ENCODE peak calls at places on chromosome 6, in ten cellular contexts. Q, M, Z, S, E, A, P, H, I and F are unnamed samples.
A peak's percentile ranks its signal among the peaks of the same experiment; 100 is the strongest.

GRCh38 chr6:163965426-163966348 is 551.2 kb downstream of the QKI start:
- DNase-seq in H (no peak), S (no peak), Q (no peak), A (peak; percentile 41), I (no peak), P (peak; percentile 67), M (no peak), E (peak; percentile 27), Z (no peak), F (no peak)

GRCh38 chr6:144834426-144835038 is 549.4 kb downstream of the UTRN start:
- DNase-seq in M (no peak), Z (no peak), I (no peak), A (no peak), Q (no peak), H (no peak), S (no peak), P (no peak), E (no peak), F (no peak)

GRCh38 chr6:8570241-8570924 is 135.0 kb upstream of the SLC35B3 start:
- DNase-seq in S (no peak), H (no peak), A (no peak), P (no peak), M (no peak), Q (no peak), Z (no peak), I (no peak), E (no peak), F (no peak)

GRCh38 chr6:158744986-158745430 is 74.2 kb downstream of the EZR start:
- DNase-seq in S (no peak), M (no peak), I (no peak), A (no peak), Q (no peak), H (no peak), Z (no peak), P (no peak), E (no peak), F (no peak)

GRCh38 chr6:152091851-152092341 is 284.4 kb downstream of the ESR1 start:
- DNase-seq in M (peak; percentile 38), A (no peak), P (no peak), H (no peak), S (peak; percentile 67), E (no peak), Q (peak; percentile 88), I (no peak), Z (no peak), F (no peak)

GRCh38 chr6:32087574-32088486 is 21.3 kb downstream of the TNXB start:
- DNase-seq in A (peak; percentile 85), I (peak; percentile 85), Q (no peak), M (peak; percentile 46), Z (peak; percentile 92), P (peak; percentile 96), H (peak; percentile 90), E (peak; percentile 88), S (peak; percentile 72), F (peak; percentile 88)

GRCh38 chr6:130524552-130524951 is 158.7 kb downstream of the TMEM200A start:
- DNase-seq in E (no peak), I (no peak), Q (no peak), S (no peak), M (no peak), H (no peak), Z (no peak), P (no peak), A (no peak), F (no peak)

GRCh38 chr6:113383701-113384100 is 473.4 kb upstream of the MARCKS start:
- DNase-seq in A (no peak), I (no peak), E (no peak), S (no peak), P (no peak), H (no peak), M (peak; percentile 69), Q (no peak), Z (no peak), F (no peak)

GRCh38 chr6:118745156-118745555 is 93.8 kb upstream of the CEP85L start:
- DNase-seq in Z (no peak), A (no peak), H (no peak), I (no peak), P (no peak), E (no peak), Q (no peak), M (no peak), S (no peak), F (no peak)

GRCh38 chr6:101779051-101779844 is 385.7 kb downstream of the GRIK2 start:
- DNase-seq in E (no peak), Q (peak; percentile 63), P (no peak), H (no peak), A (no peak), Z (no peak), S (peak; percentile 40), M (peak; percentile 52), I (no peak), F (no peak)

DNA sequence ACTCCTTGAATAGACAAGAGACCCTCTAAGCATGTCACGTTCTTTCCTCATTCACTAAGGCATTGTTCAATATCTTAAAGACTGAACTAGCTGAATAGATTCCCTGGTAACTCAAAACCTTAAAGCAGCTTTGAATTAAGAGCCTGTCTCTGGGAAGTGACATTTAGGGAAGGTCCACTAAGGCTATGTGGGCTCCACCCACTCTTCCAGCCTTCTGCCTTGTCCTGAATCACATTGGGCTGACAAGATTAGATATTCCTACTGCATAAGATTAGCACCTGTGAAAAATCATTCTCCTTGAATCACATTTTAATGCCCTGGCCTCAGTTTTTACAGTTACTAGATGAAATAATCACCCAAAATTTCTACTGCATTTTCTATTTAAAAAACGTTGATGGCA is 36.3 kb downstream of the CLIC5 start:
- DNase-seq in E (no peak), A (no peak), Z (no peak), H (no peak), Q (no peak), M (no peak), S (no peak), I (no peak), P (no peak), F (no peak)
- H3K4me1 ChIP-seq in E (peaks cover 26% of the 10 kb centered on the region), A (peaks cover 85% of the 10 kb centered on the region), Z (no peaks in the 10 kb centered on the region), H (peaks cover 22% of the 10 kb centered on the region), Q (no peaks in the 10 kb centered on the region), M (no peaks in the 10 kb centered on the region), S (no peaks in the 10 kb centered on the region), I (no peaks in the 10 kb centered on the region), P (peaks cover 4% of the 10 kb centered on the region), F (peaks cover 43% of the 10 kb centered on the region)

GRCh38 chr6:80872951-80873308 is 766.5 kb downstream of the BCKDHB start:
- DNase-seq in M (no peak), Q (no peak), S (no peak), A (no peak), E (no peak), I (no peak), H (no peak), P (no peak), Z (no peak), F (no peak)
- H3K9me3 ChIP-seq in M (no peaks in the 10 kb centered on the region), Q (no peaks in the 10 kb centered on the region), S (no peaks in the 10 kb centered on the region), A (peaks cover 14% of the 10 kb centered on the region), E (peaks cover 6% of the 10 kb centered on the region), I (no peaks in the 10 kb centered on the region), H (peaks cover 10% of the 10 kb centered on the region), P (no peaks in the 10 kb centered on the region), Z (no peaks in the 10 kb centered on the region), F (no peaks in the 10 kb centered on the region)

GRCh38 chr6:48626421-48626820 is 515.4 kb upstream of the PTCHD4 start:
- DNase-seq in S (no peak), M (no peak), H (no peak), I (no peak), A (no peak), P (no peak), Q (no peak), Z (no peak), E (no peak), F (no peak)
- H3K4me1 ChIP-seq in S (no peaks in the 10 kb centered on the region), M (no peaks in the 10 kb centered on the region), H (no peaks in the 10 kb centered on the region), I (no peaks in the 10 kb centered on the region), A (no peaks in the 10 kb centered on the region), P (no peaks in the 10 kb centered on the region), Q (no peaks in the 10 kb centered on the region), Z (no peaks in the 10 kb centered on the region), E (no peaks in the 10 kb centered on the region), F (no peaks in the 10 kb centered on the region)

DNA sequence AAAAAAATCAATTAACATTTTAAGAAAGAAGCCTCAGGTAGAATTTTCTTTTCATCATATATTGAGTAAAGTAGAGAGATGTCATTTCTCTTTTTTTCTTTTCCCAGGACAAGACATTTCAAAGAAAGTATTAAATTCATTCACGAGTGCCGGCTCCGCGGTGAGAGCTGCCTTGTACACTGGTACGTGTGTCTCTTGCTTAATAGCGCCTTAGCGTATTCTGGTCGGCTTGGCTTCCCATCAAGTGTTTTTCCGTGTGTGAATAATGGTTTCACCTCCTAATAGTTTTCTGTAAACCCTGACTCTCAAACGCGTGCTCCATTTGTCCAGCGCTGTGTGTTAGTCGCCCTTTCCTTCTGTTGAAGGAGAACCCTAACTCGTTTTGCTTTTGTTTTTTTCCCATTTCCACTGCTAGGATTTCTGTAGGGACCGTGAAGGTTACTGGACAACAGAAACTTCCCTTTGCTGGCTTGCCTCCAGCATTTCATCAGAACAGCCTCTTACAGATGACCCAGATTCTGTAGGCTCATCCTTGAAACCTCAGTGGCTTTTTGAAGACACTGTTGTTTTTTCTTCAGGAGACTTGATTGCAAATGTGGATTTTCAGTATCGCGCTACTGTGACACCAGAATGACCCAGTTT is 45.7 kb upstream of the IRF4 start:
- DNase-seq in P (no peak), S (no peak), A (no peak), H (no peak), I (no peak), M (peak; percentile 26), E (no peak), Z (peak; percentile 47), Q (peak; percentile 36), F (no peak)
- H3K9me3 ChIP-seq in P (no peaks in the 10 kb centered on the region), S (no peaks in the 10 kb centered on the region), A (no peaks in the 10 kb centered on the region), H (peaks cover 11% of the 10 kb centered on the region), I (no peaks in the 10 kb centered on the region), M (peaks cover 3% of the 10 kb centered on the region), E (no peaks in the 10 kb centered on the region), Z (no peaks in the 10 kb centered on the region), Q (no peaks in the 10 kb centered on the region), F (no peaks in the 10 kb centered on the region)

GRCh38 chr6:162709431-162709830 is 18.1 kb downstream of the PRKN start:
- DNase-seq in Q (no peak), M (no peak), Z (no peak), H (no peak), P (no peak), E (no peak), A (no peak), I (no peak), S (no peak), F (no peak)

GRCh38 chr6:162704001-162704400 is 23.6 kb downstream of the PRKN start:
- DNase-seq in Z (no peak), A (no peak), E (no peak), P (no peak), Q (no peak), I (no peak), S (no peak), H (no peak), M (no peak), F (no peak)

GRCh38 chr6:162708971-162709370 is 18.6 kb downstream of the PRKN start:
- DNase-seq in S (no peak), A (no peak), Q (no peak), M (no peak), H (no peak), I (no peak), Z (no peak), E (no peak), P (no peak), F (no peak)

GRCh38 chr6:162706236-162706635 is 21.3 kb downstream of the PRKN start:
- DNase-seq in A (peak; percentile 84), P (peak; percentile 89), S (no peak), Q (peak; percentile 12), M (no peak), E (peak; percentile 78), I (peak; percentile 57), Z (peak; percentile 84), H (no peak), F (peak; percentile 44)

GRCh38 chr6:162705736-162706135 is 21.8 kb downstream of the PRKN start:
- DNase-seq in M (no peak), Q (no peak), H (no peak), I (no peak), P (no peak), Z (no peak), A (no peak), S (no peak), E (no peak), F (no peak)
- H3K4me1 ChIP-seq in M (no peaks in the 10 kb centered on the region), Q (no peaks in the 10 kb centered on the region), H (no peaks in the 10 kb centered on the region), I (no peaks in the 10 kb centered on the region), P (no peaks in the 10 kb centered on the region), Z (no peaks in the 10 kb centered on the region), A (peaks cover 34% of the 10 kb centered on the region), S (no peaks in the 10 kb centered on the region), E (peaks cover 24% of the 10 kb centered on the region), F (peaks cover 19% of the 10 kb centered on the region)